ENCODE peak calls at places on chromosomes 5 and 9, in seven cellular contexts. U, K, O, M, J, C and G are unnamed samples.
A peak's percentile ranks its signal among the peaks of the same experiment; 100 is the strongest.

GRCh38 chr9:130532426-130532825 is 47.0 kb upstream of the FUBP3 start:
- DNase-seq in O (no peak), C (no peak), M (no peak), K (no peak), J (no peak), U (no peak), G (no peak)

GRCh38 chr5:150278046-150278760 is 11.4 kb downstream of the CAMK2A start:
- DNase-seq in C (peak; percentile 22), M (no peak), O (no peak), J (peak; percentile 34), K (peak; percentile 24), U (no peak), G (no peak)

GRCh38 chr9:113220467-113221002 is 542 bp downstream of the FKBP15 start:
- DNase-seq in J (no peak), C (no peak), K (peak; percentile 7), U (no peak), M (no peak), O (no peak), G (no peak)

GRCh38 chr5:170597109-170597741 is 93.4 kb downstream of the KCNIP1 start:
- DNase-seq in O (no peak), C (peak; percentile 57), K (peak; percentile 72), J (no peak), M (no peak), U (no peak), G (peak; percentile 49)

GRCh38 chr5:34511063-34511462 is 145.1 kb upstream of the RAI14 start:
- DNase-seq in M (no peak), U (no peak), J (no peak), O (peak; percentile 33), C (peak; percentile 55), K (no peak), G (no peak)

GRCh38 chr5:38551020-38552017 is 5.1 kb downstream of the LIFR start:
- DNase-seq in C (peak; percentile 69), K (peak; percentile 71), O (peak; percentile 23), M (peak; percentile 57), J (peak; percentile 76), U (no peak), G (peak; percentile 73)

GRCh38 chr9:136279471-136279870 is 24.4 kb downstream of the CCDC187 start:
- DNase-seq in J (no peak), M (no peak), U (no peak), K (no peak), O (no peak), C (no peak), G (no peak)

GRCh38 chr9:136002886-136003285 is 41.7 kb upstream of the UBAC1 start:
- DNase-seq in C (no peak), M (no peak), K (no peak), U (no peak), O (no peak), J (peak; percentile 24), G (no peak)

DNA sequence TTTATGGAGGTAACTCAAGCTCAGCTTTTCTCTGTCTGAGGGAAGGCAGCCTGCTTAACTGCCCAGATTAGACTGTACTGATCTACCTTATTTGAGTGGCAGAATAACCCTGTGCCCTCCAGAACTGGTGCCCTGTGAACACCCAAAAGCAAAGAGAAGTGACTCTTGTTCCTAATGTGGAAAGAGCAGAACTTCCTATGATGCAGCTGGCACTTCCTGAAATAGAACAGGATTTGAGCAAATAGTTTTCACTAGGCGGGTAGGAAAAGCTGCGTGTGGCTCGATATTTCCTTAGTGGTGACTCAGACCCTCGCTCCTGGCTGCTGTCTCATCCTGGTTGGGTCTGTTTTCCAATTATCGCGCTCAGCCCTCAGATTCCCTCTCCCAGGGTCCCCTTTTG is 89.9 kb downstream of the SH3TC2 start:
- DNase-seq in M (no peak), U (no peak), O (no peak), K (peak; percentile 87), J (peak; percentile 85), C (peak; percentile 67), G (peak; percentile 91)
- H3K4me3 ChIP-seq in M (no peak overlapping the region), U (no peak overlapping the region), O (no peak overlapping the region), K (no peak overlapping the region), J (no peak overlapping the region), C (no peak overlapping the region), G (no peak overlapping the region)

GRCh38 chr9:12666813-12667212 is 26.4 kb upstream of the TYRP1 start:
- DNase-seq in O (no peak), C (no peak), M (peak; percentile 5), K (no peak), J (peak; percentile 7), U (no peak), G (no peak)
- TF ChIP-seq CTCF in O (peak; percentile 17), C (peak; percentile 21), M (peak; percentile 35), K (no peak), J (peak; percentile 32), U (no peak), G (peak; percentile 7)

GRCh38 chr9:37335238-37335637 is 87.3 kb upstream of the GRHPR start:
- DNase-seq in U (no peak), O (no peak), J (no peak), C (no peak), K (no peak), M (no peak), G (no peak)

GRCh38 chr9:37339945-37340344 is 82.6 kb upstream of the GRHPR start:
- DNase-seq in O (no peak), C (no peak), U (no peak), J (no peak), K (no peak), M (no peak), G (no peak)

GRCh38 chr9:37338218-37338617 is 84.3 kb upstream of the GRHPR start:
- DNase-seq in U (no peak), C (no peak), J (no peak), K (no peak), O (no peak), M (no peak), G (no peak)

GRCh38 chr9:37336150-37336549 is 86.3 kb upstream of the GRHPR start:
- DNase-seq in M (no peak), O (no peak), C (no peak), J (no peak), U (no peak), K (no peak), G (no peak)

DNA sequence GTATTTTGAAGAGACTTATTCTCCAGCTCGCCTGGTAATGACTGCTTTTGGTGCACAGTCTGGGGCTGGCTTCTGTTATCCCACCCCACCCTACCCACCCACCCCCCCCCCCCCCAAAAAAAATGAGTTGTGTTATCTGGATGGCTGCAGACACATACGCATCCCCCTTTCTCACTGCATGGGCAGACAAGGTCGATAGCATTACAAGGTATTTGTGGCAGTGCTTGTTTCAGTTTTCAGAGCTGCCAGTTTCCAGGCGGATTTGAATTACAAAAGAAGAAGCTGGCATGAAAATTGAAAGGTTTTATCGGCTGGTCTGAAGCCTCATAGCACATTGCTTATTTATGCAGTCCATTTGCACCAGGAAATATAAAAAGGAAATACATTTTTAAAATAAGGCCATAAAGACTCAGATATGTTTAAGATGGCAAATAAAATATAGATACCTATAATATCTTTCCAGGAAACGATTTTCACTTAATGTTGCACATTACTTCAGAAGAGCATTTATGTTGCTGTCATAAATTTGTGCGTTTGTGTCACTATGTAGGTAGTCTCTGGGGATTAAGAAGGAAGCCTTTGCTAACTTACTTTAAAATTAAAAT is 85.1 kb upstream of the GRHPR start:
- DNase-seq in J (no peak), O (no peak), K (no peak), C (no peak), U (no peak), M (no peak), G (no peak)
- H3K4me3 ChIP-seq in J (no peak overlapping the region), O (no peak overlapping the region), K (no peak overlapping the region), C (no peak overlapping the region), U (no peak overlapping the region), M (no peak overlapping the region), G (no peak overlapping the region)

GRCh38 chr5:42001673-42002072 is 76.6 kb downstream of the FBXO4 start:
- DNase-seq in J (no peak), M (peak; percentile 9), U (no peak), K (no peak), O (no peak), C (no peak), G (no peak)
- TF ChIP-seq CTCF in J (no peak), M (no peak), U (no peak), K (no peak), O (no peak), C (no peak), G (no peak)